ENCODE peak calls at places on chromosomes 1 and 21, in nine cellular contexts. U is transverse colon, A is Calu3, O is heart left ventricle, T is spleen, Y is fibroblast of pulmonary artery, I is left lung, P is uterus, D is AG09309. J is an unnamed sample.

GRCh38 chr1:67339623-67340343 is 32.1 kb downstream of the IL12RB2 start:
- DNase-seq in U (no peak), A (no peak), O (no peak), T (no peak), Y (peak; percentile 56), I (no peak), P (no peak), D (peak; percentile 33), J (no peak)

GRCh38 chr1:235502601-235503332 is 1.5 kb downstream of the B3GALNT2 start:
- DNase-seq in U (no peak), A (no peak), O (no peak), T (no peak), Y (peak; percentile 39), I (no peak), P (no peak), D (no peak), J (no peak)

GRCh38 chr1:226722901-226723639 is 16.0 kb downstream of the ITPKB start:
- DNase-seq in U (no peak), A (no peak), O (no peak), T (no peak), Y (no peak), I (no peak), P (peak; percentile 30), D (no peak), J (no peak)

GRCh38 chr1:2288816-2289536 is 60.9 kb downstream of the SKI start:
- DNase-seq in U (no peak), A (no peak), O (no peak), T (no peak), Y (no peak), I (no peak), P (no peak), D (no peak), J (no peak)

GRCh38 chr1:85342177-85342576 is 65.7 kb upstream of the BCL10 start:
- DNase-seq in U (no peak), A (no peak), O (no peak), T (no peak), Y (peak; percentile 72), I (no peak), P (no peak), D (no peak), J (no peak)

GRCh38 chr1:214154596-214155261 is 126.2 kb upstream of the SMYD2 start:
- DNase-seq in U (no peak), A (no peak), O (no peak), T (no peak), Y (no peak), I (no peak), P (no peak), D (no peak), J (no peak)

GRCh38 chr1:227886503-227886961 is 61.2 kb downstream of the WNT9A start:
- DNase-seq in U (no peak), A (no peak), O (no peak), T (peak; percentile 71), Y (no peak), I (peak; percentile 32), P (no peak), D (no peak), J (peak; percentile 58)

GRCh38 chr1:113140588-113141446 is 67.8 kb downstream of the LRIG2 start:
- DNase-seq in U (peak; percentile 73), A (peak; percentile 56), O (peak; percentile 41), T (no peak), Y (peak; percentile 79), I (peak; percentile 53), P (peak; percentile 50), D (no peak), J (peak; percentile 73)

GRCh38 chr1:92994105-92994712 is 32.9 kb upstream of the DIPK1A start:
- DNase-seq in U (peak; percentile 78), A (peak; percentile 62), O (peak; percentile 68), T (no peak), Y (peak; percentile 89), I (peak; percentile 49), P (peak; percentile 87), D (peak; percentile 62), J (peak; percentile 81)

GRCh38 chr21:45292399-45293213 is 4.9 kb upstream of the POFUT2 start:
- DNase-seq in U (peak; percentile 83), A (peak; percentile 83), O (peak; percentile 91), T (peak; percentile 94), Y (peak; percentile 91), I (peak; percentile 82), P (peak; percentile 86), D (no peak), J (peak; percentile 91)

GRCh38 chr1:206505702-206506375 is 1.5 kb upstream of the RASSF5 start:
- DNase-seq in U (no peak), A (no peak), O (peak; percentile 5), T (peak; percentile 39), Y (peak; percentile 63), I (peak; percentile 13), P (no peak), D (peak; percentile 34), J (no peak)
- TF ChIP-seq CTCF in U (peak; percentile 28), A (peak; percentile 32), O (peak; percentile 26), T (no peak), Y (peak; percentile 71), I (peak; percentile 30), P (peak; percentile 9), D (peak; percentile 80), J (peak; percentile 57)

GRCh38 chr1:17646444-17647287 is 107.2 kb downstream of the ARHGEF10L start:
- DNase-seq in U (no peak), A (no peak), O (no peak), T (no peak), Y (no peak), I (no peak), P (no peak), D (no peak), J (no peak)
- TF ChIP-seq CTCF in U (no peak), A (no peak), O (no peak), T (no peak), Y (no peak), I (no peak), P (no peak), D (no peak), J (no peak)

GRCh38 chr1:91555074-91555730 is 54.6 kb downstream of the CDC7 start:
- DNase-seq in U (no peak), A (no peak), O (no peak), T (no peak), Y (peak; percentile 49), I (no peak), P (no peak), D (no peak), J (peak; percentile 28)
- TF ChIP-seq CTCF in U (no peak), A (no peak), O (peak; percentile 32), T (no peak), Y (no peak), I (no peak), P (peak; percentile 34), D (no peak), J (peak; percentile 6)

GRCh38 chr1:33706634-33707255 is 157.1 kb upstream of the HMGB4 start:
- DNase-seq in U (no peak), A (no peak), O (no peak), T (no peak), Y (no peak), I (no peak), P (no peak), D (no peak), J (peak; percentile 30)
- TF ChIP-seq CTCF in U (no peak), A (no peak), O (no peak), T (no peak), Y (no peak), I (no peak), P (no peak), D (no peak), J (no peak)

DNA sequence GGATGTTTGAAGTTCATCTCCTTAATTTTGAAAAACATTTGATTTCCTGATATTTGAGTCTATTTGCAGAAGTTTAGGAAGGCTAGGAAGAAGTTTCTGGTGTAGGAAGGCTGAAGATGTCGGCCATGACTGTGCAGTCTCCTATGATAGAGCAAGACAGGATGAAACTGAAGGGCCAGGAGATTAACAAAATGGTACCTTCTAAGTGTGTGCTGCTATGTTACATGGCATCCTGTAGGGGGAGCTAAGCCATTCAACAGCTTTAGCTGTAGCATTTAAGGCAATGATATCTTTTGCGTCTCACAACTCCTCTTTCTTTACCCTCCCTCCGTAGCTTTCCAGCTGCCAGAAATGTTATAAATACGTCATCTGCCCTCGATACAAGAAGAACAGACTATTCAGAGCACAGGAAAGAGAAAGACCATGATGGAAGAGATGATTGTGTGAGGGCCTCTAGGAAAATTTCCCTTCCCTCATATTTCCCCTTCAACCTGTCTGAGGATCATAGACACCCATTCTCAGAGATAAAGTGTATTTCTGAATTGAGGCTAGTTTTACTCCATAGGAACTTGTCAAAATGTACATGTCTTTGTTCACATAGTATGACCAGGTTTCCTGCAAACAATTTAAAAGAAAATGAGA is 61.1 kb downstream of the XCL1 start:
- DNase-seq in U (no peak), A (peak; percentile 18), O (no peak), T (no peak), Y (peak; percentile 61), I (no peak), P (no peak), D (peak; percentile 10), J (no peak)
- TF ChIP-seq CTCF in U (peak; percentile 64), A (peak; percentile 49), O (peak; percentile 60), T (no peak), Y (peak; percentile 77), I (peak; percentile 57), P (no peak), D (peak; percentile 57), J (no peak)

GRCh38 chr1:212718499-212718898 is 18.9 kb upstream of the BATF3 start:
- DNase-seq in U (no peak), A (no peak), O (no peak), T (no peak), Y (peak; percentile 23), I (no peak), P (no peak), D (no peak), J (no peak)
- TF ChIP-seq CTCF in U (no peak), A (no peak), O (peak; percentile 9), T (no peak), Y (peak; percentile 16), I (peak; percentile 9), P (no peak), D (peak; percentile 24), J (no peak)

GRCh38 chr1:221773383-221773782 is 31.5 kb upstream of the DUSP10 start:
- DNase-seq in U (no peak), A (no peak), O (no peak), T (no peak), Y (no peak), I (no peak), P (no peak), D (no peak), J (no peak)

GRCh38 chr1:221768444-221769066 is 26.7 kb upstream of the DUSP10 start:
- DNase-seq in U (no peak), A (no peak), O (no peak), T (no peak), Y (peak; percentile 39), I (no peak), P (no peak), D (no peak), J (no peak)

GRCh38 chr1:221775206-221775605 is 33.3 kb upstream of the DUSP10 start:
- DNase-seq in U (no peak), A (no peak), O (no peak), T (no peak), Y (no peak), I (no peak), P (no peak), D (no peak), J (no peak)

GRCh38 chr1:221774054-221774842 is 32.4 kb upstream of the DUSP10 start:
- DNase-seq in U (peak; percentile 15), A (no peak), O (no peak), T (no peak), Y (no peak), I (no peak), P (no peak), D (no peak), J (no peak)

GRCh38 chr1:221772107-221772506 is 30.2 kb upstream of the DUSP10 start:
- DNase-seq in U (no peak), A (no peak), O (no peak), T (no peak), Y (peak; percentile 35), I (no peak), P (no peak), D (peak; percentile 4), J (no peak)
- TF ChIP-seq CTCF in U (no peak), A (no peak), O (no peak), T (no peak), Y (no peak), I (no peak), P (no peak), D (no peak), J (no peak)

J was measured in right atrium auricular region.